ENCODE peak calls at places on chromosomes 3 and 15, in seven cellular contexts. One of them, this sample, is unnamed.

GRCh38 chr3:171526869-171527268 is 66.7 kb upstream of the TNIK start:
- DNase-seq in glutamatergic neuron: no peak
- DNase-seq in AG09309: peak; percentile 18
- DNase-seq in WERI-Rb-1: no peak
- DNase-seq in mucosa of descending colon: no peak
- DNase-seq in cardiac fibroblast: peak; percentile 72
- DNase-seq in HFF-Myc: peak; percentile 15
- DNase-seq in this sample: no peak

GRCh38 chr3:188941103-188941502 is 230.7 kb upstream of the TPRG1 start:
- DNase-seq in glutamatergic neuron: no peak
- DNase-seq in AG09309: no peak
- DNase-seq in WERI-Rb-1: no peak
- DNase-seq in mucosa of descending colon: no peak
- DNase-seq in cardiac fibroblast: no peak
- DNase-seq in HFF-Myc: no peak
- DNase-seq in this sample: no peak

GRCh38 chr15:63231206-63231605 is 41.8 kb downstream of the RAB8B start:
- DNase-seq in glutamatergic neuron: no peak
- DNase-seq in AG09309: no peak
- DNase-seq in WERI-Rb-1: no peak
- DNase-seq in mucosa of descending colon: no peak
- DNase-seq in cardiac fibroblast: no peak
- DNase-seq in HFF-Myc: no peak
- DNase-seq in this sample: no peak

GRCh38 chr3:41893977-41894376 is 67.9 kb downstream of the ULK4 start:
- DNase-seq in glutamatergic neuron: no peak
- DNase-seq in AG09309: peak; percentile 28
- DNase-seq in WERI-Rb-1: peak; percentile 16
- DNase-seq in mucosa of descending colon: no peak
- DNase-seq in cardiac fibroblast: peak; percentile 79
- DNase-seq in HFF-Myc: peak; percentile 12
- DNase-seq in this sample: no peak

GRCh38 chr15:35546581-35547381 is 816 bp upstream of the DPH6 start:
- DNase-seq in glutamatergic neuron: no peak
- DNase-seq in AG09309: no peak
- DNase-seq in WERI-Rb-1: no peak
- DNase-seq in mucosa of descending colon: no peak
- DNase-seq in cardiac fibroblast: no peak
- DNase-seq in HFF-Myc: no peak
- DNase-seq in this sample: no peak

GRCh38 chr3:124669470-124669869 is 60.8 kb upstream of the UMPS start:
- DNase-seq in glutamatergic neuron: no peak
- DNase-seq in AG09309: peak; percentile 27
- DNase-seq in WERI-Rb-1: no peak
- DNase-seq in mucosa of descending colon: no peak
- DNase-seq in cardiac fibroblast: peak; percentile 82
- DNase-seq in HFF-Myc: no peak
- DNase-seq in this sample: no peak

GRCh38 chr3:44729384-44729910 is at the start of gene ZNF501:
- DNase-seq in glutamatergic neuron: peak; percentile 96
- DNase-seq in AG09309: peak; percentile 49
- DNase-seq in WERI-Rb-1: peak; percentile 95
- DNase-seq in mucosa of descending colon: peak; percentile 97
- DNase-seq in cardiac fibroblast: peak; percentile 95
- DNase-seq in HFF-Myc: peak; percentile 47
- DNase-seq in this sample: peak; percentile 74

GRCh38 chr3:127083778-127084355 is 101.0 kb downstream of the PLXNA1 start:
- DNase-seq in glutamatergic neuron: no peak
- DNase-seq in AG09309: no peak
- DNase-seq in WERI-Rb-1: no peak
- DNase-seq in mucosa of descending colon: peak; percentile 17
- DNase-seq in cardiac fibroblast: no peak
- DNase-seq in HFF-Myc: no peak
- DNase-seq in this sample: no peak

GRCh38 chr3:86782860-86783259 is 208.1 kb downstream of the VGLL3 start:
- DNase-seq in glutamatergic neuron: no peak
- DNase-seq in AG09309: no peak
- DNase-seq in WERI-Rb-1: no peak
- DNase-seq in mucosa of descending colon: no peak
- DNase-seq in cardiac fibroblast: no peak
- DNase-seq in HFF-Myc: no peak
- DNase-seq in this sample: no peak

GRCh38 chr3:75294124-75294523 is 370.0 kb upstream of the FRG2C start:
- DNase-seq in glutamatergic neuron: peak; percentile 70
- DNase-seq in AG09309: no peak
- DNase-seq in WERI-Rb-1: peak; percentile 70
- DNase-seq in mucosa of descending colon: no peak
- DNase-seq in cardiac fibroblast: peak; percentile 40
- DNase-seq in HFF-Myc: peak; percentile 1
- DNase-seq in this sample: peak; percentile 58

GRCh38 chr3:184082465-184082864 is 14.4 kb upstream of the HTR3E start:
- DNase-seq in glutamatergic neuron: no peak
- DNase-seq in AG09309: no peak
- DNase-seq in WERI-Rb-1: no peak
- DNase-seq in mucosa of descending colon: no peak
- DNase-seq in cardiac fibroblast: no peak
- DNase-seq in HFF-Myc: no peak
- DNase-seq in this sample: no peak

GRCh38 chr15:81531141-81531592 is 157.2 kb upstream of the TMC3 start:
- DNase-seq in glutamatergic neuron: no peak
- DNase-seq in AG09309: no peak
- DNase-seq in WERI-Rb-1: peak; percentile 41
- DNase-seq in mucosa of descending colon: no peak
- DNase-seq in cardiac fibroblast: peak; percentile 14
- DNase-seq in HFF-Myc: no peak
- DNase-seq in this sample: peak; percentile 27

GRCh38 chr3:98770261-98771039 is 7.3 kb downstream of the ST3GAL6 start:
- DNase-seq in glutamatergic neuron: no peak
- DNase-seq in AG09309: no peak
- DNase-seq in WERI-Rb-1: no peak
- DNase-seq in mucosa of descending colon: no peak
- DNase-seq in cardiac fibroblast: no peak
- DNase-seq in HFF-Myc: no peak
- DNase-seq in this sample: no peak

DNA sequence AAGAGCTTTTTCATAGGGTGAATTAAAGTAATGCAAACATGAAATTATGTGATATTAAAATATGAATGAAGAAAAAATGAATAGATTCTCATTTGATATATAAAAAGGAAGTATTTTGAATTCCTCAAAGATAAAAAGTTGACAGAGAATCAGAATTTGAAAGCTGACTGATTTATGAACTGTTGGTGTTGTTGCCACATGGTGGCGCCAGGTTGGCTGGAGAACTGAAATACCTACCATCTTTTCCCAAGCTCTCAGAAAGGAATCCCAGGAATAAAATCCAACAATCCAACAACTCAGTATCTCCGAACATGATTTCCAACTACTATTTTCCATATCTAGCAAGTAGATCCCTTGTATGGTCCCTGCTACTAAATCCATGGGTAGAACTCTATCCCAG is 3.1 kb downstream of the MYRIP start:
- DNase-seq in glutamatergic neuron: peak; percentile 36
- DNase-seq in AG09309: no peak
- DNase-seq in WERI-Rb-1: no peak
- DNase-seq in mucosa of descending colon: no peak
- DNase-seq in cardiac fibroblast: peak; percentile 16
- DNase-seq in HFF-Myc: no peak
- DNase-seq in this sample: no peak
- TF ChIP-seq CTCF in glutamatergic neuron: peak; percentile 60
- TF ChIP-seq CTCF in AG09309: peak; percentile 45
- TF ChIP-seq CTCF in WERI-Rb-1: peak; percentile 59
- TF ChIP-seq CTCF in mucosa of descending colon: peak; percentile 30
- TF ChIP-seq CTCF in cardiac fibroblast: peak; percentile 35
- TF ChIP-seq CTCF in HFF-Myc: peak; percentile 31
- TF ChIP-seq CTCF in this sample: no peak

DNA sequence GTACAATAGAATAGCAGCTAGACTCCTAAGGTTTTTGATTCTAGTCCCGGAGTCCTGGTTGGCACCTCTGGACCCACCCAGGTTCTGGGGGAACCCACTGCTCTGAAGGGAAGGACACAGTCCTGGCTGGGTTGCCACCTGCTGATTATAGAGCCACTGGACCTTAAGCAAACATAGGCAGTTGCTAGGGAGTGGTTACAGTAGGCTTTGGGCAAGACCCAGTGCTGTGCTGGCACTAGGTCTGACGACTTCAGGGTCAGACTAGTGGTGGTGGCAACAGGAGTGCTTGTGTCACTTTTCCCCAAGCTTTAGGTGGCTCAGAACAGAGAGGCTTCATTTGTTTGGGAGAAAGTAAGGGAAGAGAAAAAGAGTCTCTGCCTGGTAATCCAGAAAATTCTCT is 109.8 kb upstream of the C3orf80 start:
- DNase-seq in glutamatergic neuron: no peak
- DNase-seq in AG09309: no peak
- DNase-seq in WERI-Rb-1: no peak
- DNase-seq in mucosa of descending colon: no peak
- DNase-seq in cardiac fibroblast: no peak
- DNase-seq in HFF-Myc: no peak
- DNase-seq in this sample: no peak
- TF ChIP-seq CTCF in glutamatergic neuron: no peak
- TF ChIP-seq CTCF in AG09309: no peak
- TF ChIP-seq CTCF in WERI-Rb-1: no peak
- TF ChIP-seq CTCF in mucosa of descending colon: no peak
- TF ChIP-seq CTCF in cardiac fibroblast: no peak
- TF ChIP-seq CTCF in HFF-Myc: no peak
- TF ChIP-seq CTCF in this sample: no peak

DNA sequence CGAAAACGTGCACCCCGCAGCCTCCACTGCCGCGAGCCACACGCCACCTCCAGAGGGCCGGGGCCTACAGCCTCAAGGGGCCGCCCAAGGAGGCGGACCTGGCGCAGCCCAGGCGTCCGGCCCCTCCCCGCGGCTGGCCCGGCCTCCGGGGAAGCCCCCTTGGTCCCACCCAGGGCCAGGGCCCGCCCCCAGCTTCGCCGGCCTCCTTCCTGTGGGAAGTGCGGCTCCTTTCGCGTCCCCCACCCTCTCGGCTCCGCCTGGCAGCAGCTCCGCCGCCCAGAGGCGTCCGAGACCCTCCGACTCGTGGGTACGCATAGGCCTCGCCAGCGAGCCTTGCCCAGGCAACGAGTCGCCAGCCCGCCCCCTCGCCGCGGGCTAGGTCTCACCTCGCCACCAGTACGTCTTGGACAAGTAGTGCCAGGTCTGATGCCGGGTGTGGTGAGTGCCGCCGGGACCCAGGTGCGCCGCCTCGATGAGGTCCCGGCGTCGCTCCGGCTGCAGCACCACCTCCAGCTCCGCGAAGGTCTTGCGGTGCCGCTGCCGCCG is 640 bp downstream of the ZBTB11 start:
- DNase-seq in glutamatergic neuron: peak; percentile 99
- DNase-seq in AG09309: peak; percentile 82
- DNase-seq in WERI-Rb-1: peak; percentile 97
- DNase-seq in mucosa of descending colon: peak; percentile 98
- DNase-seq in cardiac fibroblast: peak; percentile 95
- DNase-seq in HFF-Myc: peak; percentile 79
- DNase-seq in this sample: peak; percentile 97
- TF ChIP-seq CTCF in glutamatergic neuron: no peak
- TF ChIP-seq CTCF in AG09309: peak; percentile 1
- TF ChIP-seq CTCF in WERI-Rb-1: no peak
- TF ChIP-seq CTCF in mucosa of descending colon: peak; percentile 24
- TF ChIP-seq CTCF in cardiac fibroblast: no peak
- TF ChIP-seq CTCF in HFF-Myc: no peak
- TF ChIP-seq CTCF in this sample: no peak

GRCh38 chr15:84793431-84793830 is 23.7 kb upstream of the ALPK3 start:
- DNase-seq in glutamatergic neuron: no peak
- DNase-seq in AG09309: no peak
- DNase-seq in WERI-Rb-1: no peak
- DNase-seq in mucosa of descending colon: no peak
- DNase-seq in cardiac fibroblast: no peak
- DNase-seq in HFF-Myc: no peak
- DNase-seq in this sample: no peak
- TF ChIP-seq CTCF in glutamatergic neuron: no peak
- TF ChIP-seq CTCF in AG09309: no peak
- TF ChIP-seq CTCF in WERI-Rb-1: no peak
- TF ChIP-seq CTCF in mucosa of descending colon: no peak
- TF ChIP-seq CTCF in cardiac fibroblast: no peak
- TF ChIP-seq CTCF in HFF-Myc: no peak
- TF ChIP-seq CTCF in this sample: no peak

GRCh38 chr15:57442371-57442770 is 66.1 kb downstream of the CGNL1 start:
- DNase-seq in glutamatergic neuron: no peak
- DNase-seq in AG09309: no peak
- DNase-seq in WERI-Rb-1: no peak
- DNase-seq in mucosa of descending colon: no peak
- DNase-seq in cardiac fibroblast: no peak
- DNase-seq in HFF-Myc: no peak
- DNase-seq in this sample: no peak
- TF ChIP-seq CTCF in glutamatergic neuron: no peak
- TF ChIP-seq CTCF in AG09309: no peak
- TF ChIP-seq CTCF in WERI-Rb-1: no peak
- TF ChIP-seq CTCF in mucosa of descending colon: no peak
- TF ChIP-seq CTCF in cardiac fibroblast: no peak
- TF ChIP-seq CTCF in HFF-Myc: no peak
- TF ChIP-seq CTCF in this sample: no peak